ENCODE peak calls at places on chromosomes 6 and 20, in seven cellular contexts. One of them, this sample, is unnamed.

GRCh38 chr6:18186033-18186432 is 30.8 kb downstream of the KDM1B start:
- DNase-seq in AG09319: no peak
- DNase-seq in astrocyte of the spinal cord: peak; percentile 44
- DNase-seq in IMR-90: no peak
- DNase-seq in right atrium auricular region: no peak
- DNase-seq in neural crest cell: no peak
- DNase-seq in GM13977: no peak
- DNase-seq in this sample: no peak

GRCh38 chr20:48695738-48696137 is 132.1 kb downstream of the PREX1 start:
- DNase-seq in astrocyte of the spinal cord: no peak
- DNase-seq in AG09319: no peak
- DNase-seq in IMR-90: no peak
- DNase-seq in neural crest cell: no peak
- DNase-seq in GM13977: no peak
- DNase-seq in right atrium auricular region: no peak
- DNase-seq in this sample: no peak

GRCh38 chr6:25963426-25964123 is 973 bp downstream of the TRIM38 start:
- DNase-seq in neural crest cell: no peak
- DNase-seq in IMR-90: peak; percentile 16
- DNase-seq in AG09319: no peak
- DNase-seq in astrocyte of the spinal cord: no peak
- DNase-seq in GM13977: no peak
- DNase-seq in right atrium auricular region: no peak
- DNase-seq in this sample: no peak

GRCh38 chr20:2151805-2152727 is 50.4 kb downstream of the STK35 start:
- DNase-seq in GM13977: no peak
- DNase-seq in neural crest cell: no peak
- DNase-seq in AG09319: peak; percentile 63
- DNase-seq in astrocyte of the spinal cord: peak; percentile 36
- DNase-seq in right atrium auricular region: no peak
- DNase-seq in IMR-90: peak; percentile 64
- DNase-seq in this sample: no peak

GRCh38 chr20:38732981-38733380 is 8.7 kb downstream of the SLC32A1 start:
- DNase-seq in AG09319: no peak
- DNase-seq in right atrium auricular region: no peak
- DNase-seq in GM13977: no peak
- DNase-seq in neural crest cell: no peak
- DNase-seq in astrocyte of the spinal cord: no peak
- DNase-seq in IMR-90: no peak
- DNase-seq in this sample: no peak

GRCh38 chr20:373171-373890 is 7.2 kb upstream of the TRIB3 start:
- DNase-seq in GM13977: no peak
- DNase-seq in astrocyte of the spinal cord: peak; percentile 69
- DNase-seq in AG09319: peak; percentile 34
- DNase-seq in right atrium auricular region: no peak
- DNase-seq in neural crest cell: no peak
- DNase-seq in IMR-90: peak; percentile 92
- DNase-seq in this sample: no peak

GRCh38 chr20:51426879-51427624 is 115.5 kb downstream of the NFATC2 start:
- DNase-seq in neural crest cell: no peak
- DNase-seq in right atrium auricular region: no peak
- DNase-seq in astrocyte of the spinal cord: no peak
- DNase-seq in IMR-90: no peak
- DNase-seq in AG09319: no peak
- DNase-seq in GM13977: no peak
- DNase-seq in this sample: no peak

GRCh38 chr6:79574636-79575035 is 37.4 kb upstream of the LCA5 start:
- DNase-seq in neural crest cell: no peak
- DNase-seq in IMR-90: peak; percentile 78
- DNase-seq in astrocyte of the spinal cord: peak; percentile 87
- DNase-seq in right atrium auricular region: no peak
- DNase-seq in AG09319: no peak
- DNase-seq in GM13977: no peak
- DNase-seq in this sample: no peak

GRCh38 chr6:34656378-34657036 is 40.1 kb downstream of the ILRUN start:
- DNase-seq in IMR-90: peak; percentile 90
- DNase-seq in GM13977: peak; percentile 71
- DNase-seq in neural crest cell: no peak
- DNase-seq in astrocyte of the spinal cord: peak; percentile 38
- DNase-seq in AG09319: peak; percentile 77
- DNase-seq in right atrium auricular region: no peak
- DNase-seq in this sample: no peak

GRCh38 chr20:13009682-13010406 is 1.1 kb downstream of the SPTLC3 start:
- DNase-seq in astrocyte of the spinal cord: peak; percentile 96
- DNase-seq in IMR-90: peak; percentile 96
- DNase-seq in neural crest cell: no peak
- DNase-seq in right atrium auricular region: peak; percentile 63
- DNase-seq in AG09319: peak; percentile 73
- DNase-seq in GM13977: peak; percentile 49
- DNase-seq in this sample: no peak

GRCh38 chr6:43629104-43629504 is at the start of gene GTPBP2:
- DNase-seq in right atrium auricular region: peak; percentile 99
- DNase-seq in IMR-90: peak; percentile 99
- DNase-seq in astrocyte of the spinal cord: peak; percentile 100
- DNase-seq in GM13977: peak; percentile 97
- DNase-seq in neural crest cell: peak; percentile 96
- DNase-seq in AG09319: peak; percentile 99
- DNase-seq in this sample: peak; percentile 93

GRCh38 chr6:43630980-43631619 is 2.0 kb upstream of the GTPBP2 start:
- DNase-seq in neural crest cell: no peak
- DNase-seq in GM13977: no peak
- DNase-seq in astrocyte of the spinal cord: no peak
- DNase-seq in IMR-90: no peak
- DNase-seq in AG09319: no peak
- DNase-seq in right atrium auricular region: no peak
- DNase-seq in this sample: no peak

GRCh38 chr6:43627008-43627825 is 1.8 kb downstream of the GTPBP2 start:
- DNase-seq in AG09319: peak; percentile 95
- DNase-seq in astrocyte of the spinal cord: peak; percentile 96
- DNase-seq in IMR-90: peak; percentile 99
- DNase-seq in right atrium auricular region: peak; percentile 94
- DNase-seq in GM13977: peak; percentile 44
- DNase-seq in neural crest cell: no peak
- DNase-seq in this sample: peak; percentile 67

GRCh38 chr6:43628392-43629103 is 516 bp downstream of the GTPBP2 start:
- DNase-seq in astrocyte of the spinal cord: peak; percentile 46
- DNase-seq in GM13977: peak; percentile 73
- DNase-seq in AG09319: no peak
- DNase-seq in right atrium auricular region: no peak
- DNase-seq in neural crest cell: peak; percentile 32
- DNase-seq in IMR-90: peak; percentile 34
- DNase-seq in this sample: no peak

DNA sequence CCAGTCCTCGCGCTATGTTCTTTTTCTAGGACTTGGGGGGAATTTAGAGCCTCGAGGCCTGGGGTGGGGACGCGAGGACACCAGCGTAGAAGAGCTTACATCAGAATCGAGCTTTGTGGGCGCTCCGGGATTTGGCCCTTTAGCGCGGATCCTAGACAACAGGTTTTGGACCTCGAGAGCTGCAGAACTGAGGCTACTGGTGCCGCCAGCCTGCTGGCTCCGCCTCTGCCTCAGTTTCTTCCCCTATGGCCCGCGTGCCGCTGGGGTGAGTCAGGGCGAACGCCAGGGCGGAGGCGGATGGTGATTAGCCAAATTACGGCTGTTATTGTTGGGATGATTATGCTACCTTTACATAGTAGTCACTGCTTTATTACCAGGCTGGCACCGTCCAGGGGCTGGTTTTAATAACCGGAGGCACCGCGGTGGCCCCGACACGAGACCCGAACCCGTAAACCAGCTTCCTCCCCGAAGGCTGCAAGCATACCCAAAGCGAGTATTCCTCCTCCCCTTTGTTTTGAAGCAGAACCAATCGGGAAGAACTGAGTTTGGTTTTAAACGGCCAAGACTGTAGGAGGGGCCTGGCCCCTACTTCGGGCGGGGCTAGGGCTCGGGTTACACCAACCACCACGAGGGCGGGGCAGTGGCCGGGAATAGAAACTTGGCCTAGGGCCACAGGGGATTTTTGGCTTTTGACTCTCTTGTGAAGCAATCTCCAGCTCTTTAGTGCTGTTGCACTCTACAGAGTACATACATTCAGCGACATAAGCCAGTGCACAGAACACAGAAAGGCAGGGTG is 639 bp upstream of the GTPBP2 start:
- DNase-seq in right atrium auricular region: peak; percentile 98
- DNase-seq in neural crest cell: peak; percentile 79
- DNase-seq in AG09319: peak; percentile 95
- DNase-seq in IMR-90: peak; percentile 98
- DNase-seq in GM13977: peak; percentile 97
- DNase-seq in astrocyte of the spinal cord: peak; percentile 99
- DNase-seq in this sample: peak; percentile 88
- TF ChIP-seq CTCF in right atrium auricular region: no peak
- TF ChIP-seq CTCF in neural crest cell: no peak
- TF ChIP-seq CTCF in AG09319: no peak
- TF ChIP-seq CTCF in IMR-90: no peak
- TF ChIP-seq CTCF in GM13977: no peak
- TF ChIP-seq CTCF in astrocyte of the spinal cord: no peak
- TF ChIP-seq CTCF in this sample: no peak

DNA sequence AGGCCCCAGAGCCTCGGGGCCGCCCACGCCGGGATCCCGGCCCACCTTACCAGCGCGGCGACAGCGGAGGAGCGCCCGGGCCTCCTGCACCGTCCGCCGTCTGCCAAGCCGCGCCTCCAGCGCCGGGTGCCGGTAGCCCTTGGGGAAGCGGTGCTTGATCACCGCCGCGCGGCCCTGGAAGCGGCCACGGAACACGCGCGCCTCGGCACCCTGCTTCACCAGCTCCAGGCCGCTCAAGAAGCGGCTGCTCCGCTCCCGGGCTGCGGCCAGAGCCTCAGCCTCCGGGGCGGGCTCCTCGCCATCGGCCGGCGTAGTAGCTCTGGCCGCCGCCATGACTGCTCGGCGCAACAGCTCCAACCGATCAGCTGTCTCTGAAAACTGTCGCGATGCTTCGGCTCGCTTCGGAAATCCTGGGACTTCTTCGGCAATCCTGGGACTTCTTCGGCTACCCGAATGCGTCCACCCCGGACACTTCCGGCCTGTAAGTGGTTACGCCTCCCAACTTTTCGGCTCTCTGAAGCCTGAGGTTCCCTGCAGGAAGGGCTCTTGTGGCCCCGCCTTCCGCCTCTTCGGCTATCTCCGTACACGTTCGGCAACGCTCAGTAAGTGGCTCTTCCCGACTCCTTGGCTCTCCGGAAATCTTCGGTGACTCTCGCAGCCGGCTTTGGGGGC is at the start of gene TP53RK:
- DNase-seq in AG09319: peak; percentile 100
- DNase-seq in neural crest cell: peak; percentile 95
- DNase-seq in right atrium auricular region: peak; percentile 98
- DNase-seq in IMR-90: peak; percentile 100
- DNase-seq in GM13977: peak; percentile 99
- DNase-seq in astrocyte of the spinal cord: peak; percentile 100
- DNase-seq in this sample: peak; percentile 90
- TF ChIP-seq CTCF in AG09319: no peak
- TF ChIP-seq CTCF in neural crest cell: peak; percentile 49
- TF ChIP-seq CTCF in right atrium auricular region: no peak
- TF ChIP-seq CTCF in IMR-90: peak; percentile 22
- TF ChIP-seq CTCF in GM13977: no peak
- TF ChIP-seq CTCF in astrocyte of the spinal cord: no peak
- TF ChIP-seq CTCF in this sample: no peak

GRCh38 chr6:149961728-149962425 is 1.9 kb upstream of the ULBP1 start:
- DNase-seq in AG09319: no peak
- DNase-seq in IMR-90: no peak
- DNase-seq in neural crest cell: no peak
- DNase-seq in GM13977: no peak
- DNase-seq in right atrium auricular region: peak; percentile 21
- DNase-seq in astrocyte of the spinal cord: no peak
- DNase-seq in this sample: no peak
- TF ChIP-seq CTCF in AG09319: peak; percentile 7
- TF ChIP-seq CTCF in IMR-90: peak; percentile 16
- TF ChIP-seq CTCF in neural crest cell: peak; percentile 26
- TF ChIP-seq CTCF in GM13977: no peak
- TF ChIP-seq CTCF in right atrium auricular region: no peak
- TF ChIP-seq CTCF in astrocyte of the spinal cord: no peak
- TF ChIP-seq CTCF in this sample: no peak

GRCh38 chr6:146110990-146111389 is 82.1 kb downstream of the GRM1 start:
- DNase-seq in IMR-90: no peak
- DNase-seq in GM13977: no peak
- DNase-seq in neural crest cell: no peak
- DNase-seq in right atrium auricular region: no peak
- DNase-seq in astrocyte of the spinal cord: no peak
- DNase-seq in AG09319: no peak
- DNase-seq in this sample: no peak

GRCh38 chr6:146113055-146113623 is 84.3 kb downstream of the GRM1 start:
- DNase-seq in astrocyte of the spinal cord: no peak
- DNase-seq in AG09319: no peak
- DNase-seq in right atrium auricular region: no peak
- DNase-seq in GM13977: no peak
- DNase-seq in neural crest cell: no peak
- DNase-seq in IMR-90: no peak
- DNase-seq in this sample: no peak

GRCh38 chr6:146106532-146106931 is 77.7 kb downstream of the GRM1 start:
- DNase-seq in right atrium auricular region: no peak
- DNase-seq in IMR-90: no peak
- DNase-seq in astrocyte of the spinal cord: no peak
- DNase-seq in neural crest cell: no peak
- DNase-seq in GM13977: no peak
- DNase-seq in AG09319: no peak
- DNase-seq in this sample: no peak

DNA sequence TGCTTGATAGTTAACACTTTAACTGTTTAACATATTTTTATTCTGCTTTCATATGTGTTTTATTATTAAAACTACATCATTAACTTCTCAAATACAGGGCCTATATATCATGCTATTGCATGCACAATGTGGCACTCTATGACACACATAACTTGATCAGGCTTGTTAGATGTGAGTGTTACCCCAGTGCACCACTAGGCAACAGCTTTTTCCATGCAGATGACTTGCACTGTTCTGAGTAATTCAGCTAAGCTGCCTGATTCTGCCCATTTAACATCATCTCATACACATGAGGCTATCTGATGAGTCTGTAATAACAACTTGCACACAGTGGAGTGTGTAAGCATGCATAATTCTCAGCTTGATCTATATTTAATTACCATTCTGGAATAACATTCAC is 83.0 kb downstream of the GRM1 start:
- DNase-seq in neural crest cell: no peak
- DNase-seq in GM13977: no peak
- DNase-seq in astrocyte of the spinal cord: no peak
- DNase-seq in right atrium auricular region: no peak
- DNase-seq in AG09319: no peak
- DNase-seq in IMR-90: no peak
- DNase-seq in this sample: no peak
- TF ChIP-seq CTCF in neural crest cell: no peak
- TF ChIP-seq CTCF in GM13977: no peak
- TF ChIP-seq CTCF in astrocyte of the spinal cord: no peak
- TF ChIP-seq CTCF in right atrium auricular region: no peak
- TF ChIP-seq CTCF in AG09319: no peak
- TF ChIP-seq CTCF in IMR-90: no peak
- TF ChIP-seq CTCF in this sample: no peak

GRCh38 chr6:169250660-169251059 is 3.0 kb downstream of the THBS2 start:
- DNase-seq in right atrium auricular region: peak; percentile 79
- DNase-seq in AG09319: peak; percentile 62
- DNase-seq in neural crest cell: no peak
- DNase-seq in GM13977: no peak
- DNase-seq in astrocyte of the spinal cord: peak; percentile 89
- DNase-seq in IMR-90: peak; percentile 95
- DNase-seq in this sample: peak; percentile 21
- TF ChIP-seq CTCF in right atrium auricular region: no peak
- TF ChIP-seq CTCF in AG09319: no peak
- TF ChIP-seq CTCF in neural crest cell: no peak
- TF ChIP-seq CTCF in GM13977: no peak
- TF ChIP-seq CTCF in astrocyte of the spinal cord: no peak
- TF ChIP-seq CTCF in IMR-90: no peak
- TF ChIP-seq CTCF in this sample: no peak

This sample was measured in omental fat pad.